ENCODE peak calls at places on chromosomes 3 and 15, in ten cellular contexts. X is progenitor cell of endocrine pancreas; U is D721Med; Z is fibroblast of villous mesenchyme; S is Panc1; M is A549; A is fibroblast of lung; J is tibial nerve; R is CD4-positive, alpha-beta T cell; L is lower lobe of right lung. N is an unnamed sample.

GRCh38 chr15:78914027-78914764 is 30.6 kb downstream of the CTSH start:
- DNase-seq in R (no peak), J (peak), L (no peak), U (no peak), A (peak), Z (peak), M (peak), X (no peak), S (no peak), N (no peak)

GRCh38 chr15:77807115-77807514 is 174.4 kb upstream of the LINGO1 start:
- DNase-seq in J (no peak), Z (no peak), R (no peak), A (no peak), M (no peak), X (no peak), L (no peak), S (no peak), U (no peak), N (no peak)

GRCh38 chr3:62027796-62028195 is 345.6 kb downstream of the FEZF2 start:
- DNase-seq in A (peak), S (no peak), J (no peak), X (no peak), M (no peak), Z (no peak), L (no peak), R (no peak), U (no peak), N (no peak)

GRCh38 chr15:81853349-81853748 is 192.5 kb downstream of the MEX3B start:
- DNase-seq in J (no peak), A (no peak), L (no peak), S (no peak), M (no peak), R (no peak), X (no peak), U (no peak), Z (no peak), N (no peak)

GRCh38 chr3:30258426-30259392 is 347.7 kb upstream of the TGFBR2 start:
- DNase-seq in X (no peak), L (no peak), A (peak), Z (no peak), M (peak), U (no peak), J (no peak), R (no peak), S (peak), N (no peak)

GRCh38 chr3:177478170-177478859 is 281.0 kb upstream of the TBL1XR1 start:
- DNase-seq in A (peak), Z (peak), S (peak), R (no peak), M (peak), J (peak), L (no peak), X (no peak), U (no peak), N (no peak)

GRCh38 chr3:104437131-104437750 is 929.5 kb upstream of the ALCAM start:
- DNase-seq in A (peak), R (no peak), M (peak), L (no peak), J (no peak), X (no peak), S (no peak), U (no peak), Z (peak), N (no peak)

GRCh38 chr3:57752307-57752706 is 3.8 kb upstream of the SLMAP start:
- DNase-seq in R (no peak), Z (peak), J (no peak), X (no peak), L (no peak), A (peak), U (no peak), M (peak), S (peak), N (no peak)

GRCh38 chr15:68586274-68586961 is 7.6 kb downstream of the CORO2B start:
- DNase-seq in U (no peak), Z (peak), L (no peak), R (no peak), X (no peak), J (no peak), A (peak), S (peak), M (peak), N (no peak)

GRCh38 chr3:40337136-40338108 is 27.9 kb downstream of the EIF1B start:
- DNase-seq in L (no peak), Z (no peak), J (no peak), X (no peak), M (no peak), S (no peak), R (no peak), A (no peak), U (no peak), N (no peak)

GRCh38 chr15:72785452-72786243 is 2.1 kb upstream of the ADPGK start:
- DNase-seq in M (no peak), L (no peak), X (no peak), R (peak), U (no peak), A (peak), J (no peak), S (no peak), Z (no peak), N (peak)

GRCh38 chr3:74129056-74129455 is 485.4 kb downstream of the CNTN3 start:
- DNase-seq in R (no peak), J (no peak), L (no peak), Z (no peak), X (no peak), A (no peak), S (no peak), U (no peak), M (no peak), N (no peak)

GRCh38 chr3:139574026-139574947 is 34.7 kb upstream of the RBP1 start:
- DNase-seq in Z (no peak), X (no peak), R (no peak), S (no peak), A (no peak), J (peak), U (no peak), L (no peak), M (no peak), N (no peak)

GRCh38 chr3:171183042-171183441 is 156.5 kb upstream of the SLC2A2 start:
- DNase-seq in A (peak), U (no peak), S (no peak), X (no peak), J (no peak), M (peak), Z (peak), R (no peak), L (no peak), N (no peak)
- TF ChIP-seq CTCF in A (no peak), U (peak), S (peak), X (peak), J (no peak), M (peak), Z (peak), R (no peak), L (no peak), N (no peak)

DNA sequence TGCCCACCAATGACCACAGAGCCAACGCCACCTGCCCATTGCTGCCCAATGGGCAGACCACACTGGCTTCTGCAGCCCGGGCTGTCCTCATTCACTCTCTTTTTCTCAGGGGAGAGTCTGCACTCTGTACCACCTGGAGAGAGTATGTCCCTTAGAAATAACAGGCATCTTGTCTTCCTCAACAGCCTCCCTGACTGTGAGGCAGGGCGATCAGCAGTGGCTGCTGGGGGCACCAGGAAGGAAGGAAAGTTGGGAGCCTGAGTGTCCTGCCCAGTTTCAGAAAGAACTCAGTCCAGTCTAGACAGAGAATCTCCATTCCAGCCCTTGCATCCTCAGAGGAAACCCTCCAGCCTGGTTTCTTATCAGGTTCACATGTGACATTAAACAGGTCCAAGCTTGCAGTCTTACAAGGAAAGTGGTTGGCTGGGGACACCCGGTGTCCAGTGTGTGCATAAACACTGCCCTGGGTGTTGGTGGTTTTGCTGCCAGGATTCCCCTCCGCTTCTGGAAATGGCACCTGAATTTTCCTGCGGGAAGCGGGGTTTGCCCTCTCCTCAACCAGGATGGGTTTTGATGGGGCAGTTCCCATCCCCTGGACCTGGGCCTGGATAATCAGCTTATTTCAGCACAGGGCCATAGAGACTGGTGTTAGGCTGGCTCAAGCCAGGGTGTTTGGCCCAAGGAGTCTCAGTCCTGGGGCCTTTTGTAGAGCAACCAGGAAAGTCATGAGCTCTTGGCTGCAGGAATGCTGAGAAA is 37.1 kb downstream of the SSUH2 start:
- DNase-seq in L (no peak), S (no peak), J (peak), X (peak), R (no peak), U (no peak), M (peak), Z (peak), A (peak), N (no peak)
- TF ChIP-seq CTCF in L (peak), S (peak), J (no peak), X (peak), R (no peak), U (peak), M (peak), Z (peak), A (peak), N (no peak)

GRCh38 chr3:108879915-108880314 is 57.3 kb downstream of the TRAT1 start:
- DNase-seq in Z (no peak), X (no peak), A (no peak), J (no peak), U (no peak), L (no peak), S (no peak), M (peak), R (no peak), N (no peak)
- TF ChIP-seq CTCF in Z (no peak), X (no peak), A (no peak), J (no peak), U (no peak), L (no peak), S (peak), M (peak), R (no peak), N (no peak)

DNA sequence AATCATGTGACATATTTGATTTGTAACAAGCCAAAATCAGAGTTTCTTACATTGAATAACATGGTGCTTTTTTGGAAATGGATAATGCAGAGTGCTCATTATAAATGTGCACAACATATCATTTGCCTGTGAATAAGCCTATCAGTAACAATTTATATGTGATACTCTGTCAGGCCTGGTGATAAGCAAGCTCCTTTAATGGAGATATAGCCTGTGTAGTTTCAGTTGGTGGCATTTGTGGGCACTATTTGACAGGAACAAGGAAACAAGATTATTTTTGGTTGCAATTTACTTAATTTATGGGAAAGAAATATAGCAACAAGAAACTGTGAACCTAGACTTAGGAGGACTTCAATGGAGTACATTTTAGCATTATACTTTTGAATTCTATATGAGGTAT is 328.9 kb downstream of the ARPP21 start:
- DNase-seq in X (no peak), L (no peak), M (no peak), A (no peak), J (no peak), U (no peak), S (no peak), R (no peak), Z (no peak), N (no peak)
- TF ChIP-seq CTCF in X (no peak), L (no peak), M (no peak), A (no peak), J (no peak), U (no peak), S (no peak), R (no peak), Z (no peak), N (no peak)

DNA sequence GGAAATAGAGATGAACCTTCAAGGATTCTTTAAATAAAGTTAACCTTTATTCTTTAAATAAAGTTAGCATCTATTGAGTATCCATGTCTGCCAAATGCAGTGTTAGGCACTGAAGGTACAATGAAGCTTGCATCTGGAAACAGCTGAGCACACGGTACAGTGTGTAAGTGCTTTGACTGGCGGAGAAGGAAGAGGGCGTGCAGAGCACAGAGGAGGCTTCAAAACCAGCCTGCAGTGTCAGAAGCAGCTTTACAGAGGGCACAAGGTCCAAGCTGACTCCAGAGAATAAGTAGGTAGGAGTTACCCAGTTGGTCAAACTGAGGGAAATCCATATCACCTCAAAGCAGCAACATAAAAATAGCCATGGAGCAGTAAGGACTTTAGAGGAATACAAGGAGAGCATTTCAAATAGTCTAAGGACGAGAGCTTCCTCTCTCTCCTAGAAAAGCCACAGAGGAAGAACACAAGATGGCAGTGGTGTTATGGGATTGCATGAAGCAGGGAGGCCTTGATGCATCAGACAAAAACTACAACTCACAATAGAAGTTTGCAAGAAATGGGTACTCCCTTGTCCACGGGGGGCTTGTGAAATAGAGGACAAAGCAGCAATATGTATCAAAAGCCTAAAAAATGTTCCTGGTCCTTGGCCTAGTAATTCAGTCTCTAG is 60.3 kb upstream of the PPP2R3A start:
- DNase-seq in A (peak), R (no peak), S (no peak), L (no peak), J (no peak), M (peak), U (no peak), Z (peak), X (no peak), N (no peak)
- TF ChIP-seq CTCF in A (peak), R (no peak), S (peak), L (no peak), J (no peak), M (no peak), U (peak), Z (peak), X (no peak), N (no peak)

DNA sequence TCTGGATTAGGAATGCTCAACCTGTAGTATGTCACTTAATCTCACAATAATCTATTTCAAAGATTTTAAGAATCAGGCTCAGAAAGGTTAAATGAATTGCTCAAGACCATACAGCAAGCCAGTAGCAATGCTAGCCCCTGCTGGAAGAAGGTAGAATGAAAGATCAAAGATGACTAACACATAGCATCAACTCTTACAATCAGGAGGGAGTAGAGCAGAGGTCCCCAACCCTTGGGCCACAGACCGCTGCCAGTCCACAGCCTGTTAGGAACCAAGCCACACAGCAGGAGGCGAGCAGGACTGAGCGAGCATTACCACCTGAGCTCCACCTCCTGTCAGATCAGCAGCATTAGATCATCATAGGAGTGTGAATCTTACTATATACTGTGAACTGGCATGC is 15.5 kb upstream of the GATM start:
- DNase-seq in J (no peak), L (no peak), A (no peak), S (no peak), M (peak), X (no peak), Z (no peak), U (no peak), R (no peak), N (no peak)
- TF ChIP-seq CTCF in J (no peak), L (no peak), A (no peak), S (peak), M (peak), X (peak), Z (peak), U (no peak), R (no peak), N (no peak)

GRCh38 chr3:155012584-155012983 is 67.5 kb upstream of the MME start:
- DNase-seq in S (no peak), L (no peak), U (no peak), A (no peak), Z (no peak), M (no peak), R (no peak), X (no peak), J (no peak), N (no peak)
- TF ChIP-seq CTCF in S (no peak), L (no peak), U (no peak), A (no peak), Z (no peak), M (no peak), R (no peak), X (no peak), J (no peak), N (no peak)

GRCh38 chr3:11835028-11835639 is 11.6 kb downstream of the TAMM41 start:
- DNase-seq in Z (peak), R (no peak), A (peak), X (no peak), U (no peak), M (peak), S (no peak), L (no peak), J (peak), N (no peak)
- TF ChIP-seq CTCF in Z (peak), R (peak), A (no peak), X (peak), U (peak), M (peak), S (peak), L (peak), J (no peak), N (no peak)

DNA sequence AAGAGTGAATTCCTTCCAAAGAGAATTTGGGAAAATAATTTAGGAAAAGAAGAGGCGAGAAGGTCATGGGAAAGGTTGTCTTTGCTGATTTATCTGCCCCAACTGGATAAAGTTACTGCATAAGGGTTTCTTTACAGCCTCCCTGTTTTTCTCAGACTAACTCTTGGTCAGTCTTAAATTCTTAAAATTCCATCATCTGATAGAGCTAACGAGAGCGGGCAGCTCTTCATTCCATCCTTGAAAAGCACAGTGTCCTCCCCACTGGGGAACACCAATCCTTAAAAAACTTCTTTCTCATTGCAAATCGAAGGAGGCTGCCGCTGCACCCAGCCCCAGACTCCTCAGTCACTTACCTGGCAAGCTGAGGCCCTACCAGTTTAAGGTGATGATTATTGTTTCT is 107.2 kb downstream of the PGPEP1L start:
- DNase-seq in R (no peak), S (no peak), X (no peak), L (no peak), U (no peak), M (no peak), Z (peak), A (peak), J (no peak), N (no peak)
- TF ChIP-seq CTCF in R (no peak), S (no peak), X (no peak), L (no peak), U (no peak), M (no peak), Z (no peak), A (no peak), J (no peak), N (no peak)

GRCh38 chr15:83837946-83838571 is 184.1 kb downstream of the ADAMTSL3 start:
- DNase-seq in X (peak), J (no peak), U (no peak), L (peak), A (no peak), R (no peak), M (peak), S (no peak), Z (no peak), N (no peak)
- TF ChIP-seq CTCF in X (peak), J (no peak), U (peak), L (peak), A (peak), R (no peak), M (peak), S (peak), Z (peak), N (no peak)

N was measured in natural killer cell.